ENCODE peak calls at places on chromosomes 3 and 15, in five cellular contexts. One of them, this sample, is unnamed.

GRCh38 chr15:80599359-80599758 is 95.8 kb upstream of the ABHD17C start:
- DNase-seq in MM.1S: no peak
- DNase-seq in PC-3: peak
- DNase-seq in OCI-LY7: no peak
- DNase-seq in GM23338: no peak
- DNase-seq in this sample: no peak

GRCh38 chr3:5021571-5022092 is 42.4 kb downstream of the BHLHE40 start:
- DNase-seq in MM.1S: no peak
- DNase-seq in PC-3: peak
- DNase-seq in OCI-LY7: no peak
- DNase-seq in GM23338: no peak
- DNase-seq in this sample: no peak

GRCh38 chr3:35201221-35201620 is 438.1 kb upstream of the ARPP21 start:
- DNase-seq in MM.1S: no peak
- DNase-seq in PC-3: no peak
- DNase-seq in OCI-LY7: no peak
- DNase-seq in GM23338: no peak
- DNase-seq in this sample: no peak

GRCh38 chr3:131795382-131796085 is 239.3 kb downstream of the CPNE4 start:
- DNase-seq in MM.1S: peak
- DNase-seq in PC-3: no peak
- DNase-seq in OCI-LY7: no peak
- DNase-seq in GM23338: no peak
- DNase-seq in this sample: no peak

GRCh38 chr15:51076898-51077564 is 17.7 kb downstream of the TNFAIP8L3 start:
- DNase-seq in MM.1S: peak
- DNase-seq in PC-3: no peak
- DNase-seq in OCI-LY7: no peak
- DNase-seq in GM23338: peak
- DNase-seq in this sample: no peak

GRCh38 chr3:177569823-177570657 is 372.8 kb upstream of the TBL1XR1 start:
- DNase-seq in MM.1S: peak
- DNase-seq in PC-3: no peak
- DNase-seq in OCI-LY7: no peak
- DNase-seq in GM23338: no peak
- DNase-seq in this sample: no peak

GRCh38 chr3:127588675-127589577 is 1.6 kb downstream of the TPRA1 start:
- DNase-seq in MM.1S: peak
- DNase-seq in PC-3: peak
- DNase-seq in OCI-LY7: peak
- DNase-seq in GM23338: no peak
- DNase-seq in this sample: peak

GRCh38 chr3:85571835-85572234 is 613.0 kb downstream of the CADM2 start:
- DNase-seq in MM.1S: no peak
- DNase-seq in PC-3: peak
- DNase-seq in OCI-LY7: no peak
- DNase-seq in GM23338: no peak
- DNase-seq in this sample: no peak

GRCh38 chr3:74302959-74303358 is 311.5 kb downstream of the CNTN3 start:
- DNase-seq in MM.1S: no peak
- DNase-seq in PC-3: no peak
- DNase-seq in OCI-LY7: no peak
- DNase-seq in GM23338: no peak
- DNase-seq in this sample: peak

GRCh38 chr3:24119321-24119751 is 174.2 kb downstream of the NR1D2 start:
- DNase-seq in MM.1S: no peak
- DNase-seq in PC-3: peak
- DNase-seq in OCI-LY7: no peak
- DNase-seq in GM23338: no peak
- DNase-seq in this sample: no peak

GRCh38 chr15:77097921-77098320 is 27.0 kb upstream of the TSPAN3 start:
- DNase-seq in MM.1S: no peak
- DNase-seq in PC-3: no peak
- DNase-seq in OCI-LY7: no peak
- DNase-seq in GM23338: no peak
- DNase-seq in this sample: no peak

GRCh38 chr3:42043116-42043796 is 47.9 kb upstream of the TRAK1 start:
- DNase-seq in MM.1S: no peak
- DNase-seq in PC-3: peak
- DNase-seq in OCI-LY7: no peak
- DNase-seq in GM23338: peak
- DNase-seq in this sample: peak

GRCh38 chr3:184656991-184657669 is 54.7 kb downstream of the MAGEF1 start:
- DNase-seq in MM.1S: no peak
- DNase-seq in PC-3: peak
- DNase-seq in OCI-LY7: no peak
- DNase-seq in GM23338: no peak
- DNase-seq in this sample: no peak

GRCh38 chr3:117017135-117017990 is 307.8 kb downstream of the TUSC7 start:
- DNase-seq in MM.1S: peak
- DNase-seq in PC-3: no peak
- DNase-seq in OCI-LY7: no peak
- DNase-seq in GM23338: no peak
- DNase-seq in this sample: peak

DNA sequence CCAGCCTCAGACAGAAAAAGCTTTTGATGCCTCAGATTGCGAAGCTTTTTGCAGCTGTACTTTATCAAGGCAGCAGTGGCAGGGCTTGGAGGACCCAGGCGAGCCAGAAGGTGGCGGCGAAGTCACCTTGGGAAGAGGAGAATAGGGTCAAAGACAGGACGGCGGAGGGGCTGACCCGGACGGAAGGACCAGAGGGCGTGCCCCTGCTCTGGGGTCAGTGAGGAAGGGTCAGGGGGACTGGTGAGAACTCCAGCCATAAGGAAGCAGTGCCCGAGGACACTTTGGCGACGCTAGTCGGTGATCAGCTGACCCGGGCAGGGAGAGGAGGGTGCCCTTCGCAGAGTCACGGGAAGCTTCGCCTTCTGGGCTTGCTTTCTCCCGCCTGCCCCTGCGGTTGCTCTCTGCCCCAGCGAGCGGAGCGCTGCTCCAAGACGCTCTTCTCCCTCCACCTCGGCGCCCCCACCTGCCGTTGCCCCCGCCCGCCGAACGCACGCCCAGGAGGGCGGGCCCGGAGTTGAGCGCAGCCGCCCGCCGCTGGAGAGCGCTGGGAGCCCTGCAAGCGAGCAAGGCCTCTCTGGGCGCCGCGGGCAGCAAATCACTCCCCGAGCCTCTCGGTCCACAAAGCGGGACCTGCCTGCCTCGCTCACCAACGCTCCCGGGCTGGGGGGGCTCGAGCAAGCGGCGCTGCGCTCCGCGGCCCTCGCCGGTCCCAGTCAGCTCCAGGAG is 1.4 kb downstream of the CADPS start:
- DNase-seq in MM.1S: peak
- DNase-seq in PC-3: no peak
- DNase-seq in OCI-LY7: peak
- DNase-seq in GM23338: peak
- DNase-seq in this sample: peak
- H3K4me3 ChIP-seq in MM.1S: peak
- H3K4me3 ChIP-seq in PC-3: no peak
- H3K4me3 ChIP-seq in OCI-LY7: peak
- H3K4me3 ChIP-seq in GM23338: peak
- H3K4me3 ChIP-seq in this sample: peak

GRCh38 chr3:79314547-79314946 is 453.3 kb downstream of the ROBO1 start:
- DNase-seq in MM.1S: no peak
- DNase-seq in PC-3: peak
- DNase-seq in OCI-LY7: no peak
- DNase-seq in GM23338: no peak
- DNase-seq in this sample: no peak
- TF ChIP-seq EZH2phosphoT487 in MM.1S: no peak
- TF ChIP-seq EZH2phosphoT487 in PC-3: no peak
- TF ChIP-seq EZH2phosphoT487 in OCI-LY7: no peak
- TF ChIP-seq EZH2phosphoT487 in GM23338: no peak
- TF ChIP-seq EZH2phosphoT487 in this sample: no peak

GRCh38 chr3:128994173-128994512 is 267 bp upstream of the CFAP92 start:
- DNase-seq in MM.1S: no peak
- DNase-seq in PC-3: no peak
- DNase-seq in OCI-LY7: no peak
- DNase-seq in GM23338: no peak
- DNase-seq in this sample: no peak

GRCh38 chr3:128994581-128995161 is 795 bp upstream of the CFAP92 start:
- DNase-seq in MM.1S: no peak
- DNase-seq in PC-3: no peak
- DNase-seq in OCI-LY7: no peak
- DNase-seq in GM23338: no peak
- DNase-seq in this sample: no peak

GRCh38 chr3:128992926-128993460 is 883 bp downstream of the CFAP92 start:
- DNase-seq in MM.1S: no peak
- DNase-seq in PC-3: no peak
- DNase-seq in OCI-LY7: no peak
- DNase-seq in GM23338: peak
- DNase-seq in this sample: no peak

GRCh38 chr3:128995737-128996136 is 1.9 kb upstream of the CFAP92 start:
- DNase-seq in MM.1S: no peak
- DNase-seq in PC-3: no peak
- DNase-seq in OCI-LY7: no peak
- DNase-seq in GM23338: no peak
- DNase-seq in this sample: peak

DNA sequence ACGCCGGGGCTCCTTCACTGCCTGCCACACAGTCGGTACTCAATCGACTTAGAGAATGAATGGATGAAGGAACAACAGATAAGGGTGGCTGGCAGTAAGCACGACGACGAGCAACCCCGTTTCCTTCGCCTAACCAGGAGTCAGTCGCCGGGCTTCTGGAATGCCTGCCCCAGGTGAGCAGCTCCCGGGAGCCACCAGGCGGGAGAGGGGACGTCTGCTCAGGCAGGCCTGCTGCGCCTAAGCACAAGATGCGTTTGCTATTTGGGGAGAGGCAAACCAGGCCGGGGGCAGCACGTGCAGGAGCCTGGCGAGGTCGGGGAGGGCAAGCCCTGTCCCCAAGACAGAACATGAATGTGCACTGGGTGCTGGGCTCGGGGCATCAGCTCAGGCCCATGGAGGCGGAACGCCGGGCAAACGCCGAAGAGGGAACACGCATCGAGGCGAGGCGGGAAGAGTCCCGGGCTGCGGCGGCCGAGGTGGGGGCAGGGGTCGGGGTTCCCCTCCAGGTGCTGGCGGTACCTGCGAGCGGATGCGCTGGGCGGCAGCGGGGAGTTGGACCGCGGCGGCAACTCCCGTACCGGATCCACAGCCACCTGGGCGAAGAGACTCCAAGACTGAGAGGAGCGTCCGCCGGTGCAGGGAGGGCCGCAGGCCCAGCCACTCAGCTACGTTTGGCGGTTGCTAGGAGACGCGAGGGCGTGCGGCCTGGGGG is at the start of gene CFAP92:
- DNase-seq in MM.1S: peak
- DNase-seq in PC-3: peak
- DNase-seq in OCI-LY7: peak
- DNase-seq in GM23338: peak
- DNase-seq in this sample: peak
- H3K4me3 ChIP-seq in MM.1S: peak
- H3K4me3 ChIP-seq in PC-3: peak
- H3K4me3 ChIP-seq in OCI-LY7: peak
- H3K4me3 ChIP-seq in GM23338: peak
- H3K4me3 ChIP-seq in this sample: peak

GRCh38 chr3:40306336-40306735 is 3.2 kb upstream of the EIF1B start:
- DNase-seq in MM.1S: no peak
- DNase-seq in PC-3: no peak
- DNase-seq in OCI-LY7: no peak
- DNase-seq in GM23338: no peak
- DNase-seq in this sample: no peak
- TF ChIP-seq EZH2phosphoT487 in MM.1S: no peak
- TF ChIP-seq EZH2phosphoT487 in PC-3: no peak
- TF ChIP-seq EZH2phosphoT487 in OCI-LY7: no peak
- TF ChIP-seq EZH2phosphoT487 in GM23338: no peak
- TF ChIP-seq EZH2phosphoT487 in this sample: no peak

GRCh38 chr15:84725001-84725491 is 9.1 kb upstream of the SEC11A start:
- DNase-seq in MM.1S: peak
- DNase-seq in PC-3: peak
- DNase-seq in OCI-LY7: peak
- DNase-seq in GM23338: no peak
- DNase-seq in this sample: no peak
- H3K4me3 ChIP-seq in MM.1S: no peak
- H3K4me3 ChIP-seq in PC-3: no peak
- H3K4me3 ChIP-seq in OCI-LY7: peak
- H3K4me3 ChIP-seq in GM23338: no peak
- H3K4me3 ChIP-seq in this sample: no peak

This sample was measured in neural progenitor cell.